ENCODE peak calls at places on chromosomes 12 and 14, in ten cellular contexts. D is Peyer's patch; G is CD4-positive, alpha-beta T cell; A is WTC11; T is fibroblast of pulmonary artery; H is fibroblast of lung; C is neural crest cell; S is SK-N-SH; W is progenitor cell of endocrine pancreas; V is astrocyte of the spinal cord. U is an unnamed sample.

GRCh38 chr14:97641827-97642226 is 844.6 kb downstream of the VRK1 start:
- DNase-seq in W (no peak), V (no peak), A (no peak), T (no peak), C (no peak), G (no peak), D (no peak), H (no peak), S (no peak), U (no peak)

GRCh38 chr12:7042847-7043246 is 17.7 kb upstream of the C1S start:
- DNase-seq in G (no peak), S (peak; percentile 41), C (no peak), T (peak; percentile 70), H (peak; percentile 16), A (no peak), D (no peak), W (no peak), V (peak; percentile 2), U (peak; percentile 41)

GRCh38 chr12:64951944-64952343 is 127.5 kb downstream of the TBC1D30 start:
- DNase-seq in A (no peak), S (no peak), V (no peak), C (no peak), G (no peak), D (no peak), T (no peak), W (no peak), H (no peak), U (no peak)

GRCh38 chr12:88960213-88960878 is 380.1 kb upstream of the KITLG start:
- DNase-seq in C (no peak), A (no peak), H (peak; percentile 75), S (no peak), G (no peak), D (no peak), T (peak; percentile 70), V (peak; percentile 40), W (no peak), U (peak; percentile 41)

GRCh38 chr14:67934087-67934486 is 114.5 kb downstream of the RAD51B start:
- DNase-seq in W (no peak), H (peak; percentile 83), S (peak; percentile 53), D (no peak), A (peak; percentile 28), T (peak; percentile 93), V (peak; percentile 86), G (no peak), C (peak; percentile 6), U (peak; percentile 79)

GRCh38 chr12:92987846-92988621 is 58.9 kb upstream of the EEA1 start:
- DNase-seq in H (no peak), C (no peak), G (no peak), S (no peak), V (no peak), W (no peak), D (peak; percentile 58), A (peak; percentile 27), T (no peak), U (no peak)

GRCh38 chr12:46959484-46959883 is 119.9 kb upstream of the PCED1B start:
- DNase-seq in S (no peak), A (no peak), W (no peak), D (no peak), C (no peak), H (peak; percentile 84), G (no peak), T (peak; percentile 89), V (peak; percentile 75), U (peak; percentile 97)

GRCh38 chr12:53657041-53657440 is 18.8 kb downstream of the ATP5MC2 start:
- DNase-seq in S (no peak), V (no peak), H (no peak), T (no peak), A (no peak), W (no peak), D (no peak), G (no peak), C (no peak), U (no peak)

GRCh38 chr12:47828967-47829482 is 9.3 kb upstream of the HDAC7 start:
- DNase-seq in D (no peak), G (no peak), S (peak; percentile 83), V (peak; percentile 54), A (peak; percentile 58), C (peak; percentile 33), H (peak; percentile 57), T (peak; percentile 73), W (no peak), U (peak; percentile 68)

GRCh38 chr14:93303659-93304058 is 29.2 kb downstream of the BTBD7 start:
- DNase-seq in S (no peak), A (no peak), W (no peak), C (no peak), G (no peak), D (no peak), H (no peak), V (no peak), T (peak; percentile 45), U (no peak)

GRCh38 chr12:58097741-58098140 is 156.4 kb downstream of the ATP23 start:
- DNase-seq in W (no peak), S (no peak), V (no peak), H (no peak), G (no peak), C (no peak), A (no peak), D (no peak), T (no peak), U (no peak)

GRCh38 chr12:17528394-17528793 is 561.6 kb downstream of the RERGL start:
- DNase-seq in W (no peak), C (no peak), A (no peak), V (no peak), T (no peak), G (no peak), S (no peak), H (no peak), D (no peak), U (no peak)

GRCh38 chr12:12704593-12705230 is 8.7 kb upstream of the GPR19 start:
- DNase-seq in D (peak; percentile 48), H (peak; percentile 92), G (peak; percentile 48), T (peak; percentile 96), S (peak; percentile 78), C (no peak), A (peak; percentile 38), V (peak; percentile 94), W (no peak), U (peak; percentile 92)

GRCh38 chr14:81710232-81710845 is 176.7 kb upstream of the SEL1L start:
- DNase-seq in W (peak; percentile 16), S (peak; percentile 8), H (peak; percentile 3), D (no peak), V (peak; percentile 4), A (no peak), C (peak; percentile 40), T (peak; percentile 27), G (no peak), U (peak; percentile 20)
- TF ChIP-seq CTCF in W (peak; percentile 82), S (peak; percentile 39), H (peak; percentile 23), D (peak; percentile 46), V (peak; percentile 43), A (no peak), C (peak; percentile 83), T (peak; percentile 38), G (no peak), U (peak; percentile 69)

DNA sequence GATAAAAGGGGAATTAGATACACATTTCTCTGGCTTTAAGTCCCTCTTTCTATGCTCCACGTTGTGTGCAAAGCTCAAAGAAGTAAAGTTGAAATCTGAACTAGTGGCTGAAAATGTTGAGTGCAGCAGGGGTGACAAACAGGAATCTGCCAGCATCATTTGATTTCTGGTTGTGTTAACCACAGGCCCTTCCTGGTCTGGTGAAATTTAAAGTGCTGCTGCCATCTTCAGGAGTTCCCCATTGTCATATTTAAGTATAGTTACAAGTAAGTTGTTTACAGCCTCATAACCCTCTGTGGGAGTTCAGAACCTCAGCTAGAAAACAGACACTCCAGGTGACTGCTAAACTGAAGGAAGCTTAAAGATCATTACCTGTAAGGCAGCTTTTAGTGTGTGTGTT is 90.9 kb upstream of the CCDC196 start:
- DNase-seq in D (no peak), S (no peak), C (no peak), T (no peak), H (no peak), A (no peak), G (no peak), W (no peak), V (no peak), U (no peak)
- TF ChIP-seq CTCF in D (no peak), S (no peak), C (no peak), T (no peak), H (no peak), A (no peak), G (no peak), W (no peak), V (no peak), U (no peak)

GRCh38 chr12:71636704-71637115 is 26.9 kb downstream of the ZFC3H1 start:
- DNase-seq in S (peak; percentile 53), W (no peak), A (no peak), H (peak; percentile 62), T (peak; percentile 85), C (no peak), G (no peak), V (peak; percentile 67), D (no peak), U (peak; percentile 58)

GRCh38 chr12:71641390-71641789 is 22.3 kb downstream of the ZFC3H1 start:
- DNase-seq in V (no peak), C (no peak), W (no peak), D (no peak), A (no peak), T (no peak), G (no peak), S (no peak), H (no peak), U (no peak)

GRCh38 chr12:71640316-71640715 is 23.3 kb downstream of the ZFC3H1 start:
- DNase-seq in S (no peak), G (no peak), A (no peak), C (no peak), V (no peak), W (no peak), T (no peak), D (no peak), H (no peak), U (no peak)

GRCh38 chr12:71638499-71638898 is 25.1 kb downstream of the ZFC3H1 start:
- DNase-seq in T (no peak), S (no peak), G (no peak), W (no peak), D (no peak), A (no peak), C (no peak), H (no peak), V (no peak), U (no peak)

GRCh38 chr12:71639341-71639760 is 24.3 kb downstream of the ZFC3H1 start:
- DNase-seq in T (no peak), S (peak; percentile 10), V (no peak), A (no peak), W (no peak), G (no peak), C (no peak), H (no peak), D (no peak), U (no peak)
- TF ChIP-seq CTCF in T (peak; percentile 22), S (peak; percentile 37), V (peak; percentile 7), A (no peak), W (peak; percentile 26), G (no peak), C (no peak), H (no peak), D (no peak), U (peak; percentile 57)

DNA sequence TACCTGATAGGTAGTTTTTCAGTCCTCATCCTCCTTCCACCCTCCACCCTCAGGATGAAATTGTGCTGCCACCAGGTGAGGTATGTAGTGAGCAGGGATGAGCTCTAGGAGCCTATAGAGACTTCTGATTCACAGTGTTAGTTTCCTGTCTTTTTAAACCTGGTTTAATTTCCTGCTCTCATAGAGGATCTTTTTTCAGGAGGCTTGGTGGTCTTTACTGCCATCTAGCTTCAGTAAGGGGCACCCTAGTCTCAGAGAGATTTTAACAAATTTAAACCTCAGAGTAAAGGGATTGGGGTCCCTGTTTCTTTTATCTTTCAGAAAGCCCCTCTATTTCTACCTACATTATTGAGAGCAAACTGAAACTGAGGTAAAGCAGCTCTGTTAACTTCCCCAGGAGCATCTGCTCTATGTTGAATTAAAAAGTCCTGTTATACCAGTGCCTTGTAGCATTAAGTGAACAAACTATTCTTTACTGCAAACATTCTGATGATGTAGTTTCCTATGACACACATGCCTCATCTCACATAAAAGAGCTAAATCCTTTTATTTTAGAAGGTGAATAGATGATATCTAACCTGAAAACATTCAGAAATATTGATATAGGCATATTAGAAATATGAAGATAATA is 172.2 kb upstream of the DDHD1 start:
- DNase-seq in H (no peak), T (peak; percentile 35), V (no peak), C (no peak), G (no peak), A (no peak), W (no peak), S (peak; percentile 7), D (no peak), U (no peak)
- TF ChIP-seq CTCF in H (peak; percentile 61), T (peak; percentile 49), V (peak; percentile 59), C (no peak), G (no peak), A (no peak), W (peak; percentile 44), S (peak; percentile 29), D (no peak), U (peak; percentile 36)